ENCODE peak calls at places on chromosomes 1 and 21, in five cellular contexts. M is activated T-helper 2 cell treated with anti-CD3 and anti-CD28 coated beads, Interferon-gamma antibody, Interleukin-2, Interleukin-4, amounts not matched to agents 10 μg/mL and 5 μg/mL and 100 μg/mL, durations not matched to agents 14 hours and 24 hours and 36 hours; Z is OCI-M1; P is hypothalamus; A is HTR-8/SVneo. N is an unnamed sample.

GRCh38 chr1:6252374-6252710 is 8.4 kb downstream of the HES3 start:
- DNase-seq in Z (no peak), A (no peak), P (no peak), M (no peak), N (no peak)

GRCh38 chr1:32997381-32997891 is 32.8 kb upstream of the RNF19B start:
- DNase-seq in Z (no peak), P (no peak), A (no peak), M (no peak), N (no peak)

GRCh38 chr1:226202246-226202645 is 15.7 kb upstream of the ACBD3 start:
- DNase-seq in M (no peak), A (no peak), P (no peak), Z (no peak), N (no peak)

GRCh38 chr21:42559326-42559725 is 45.7 kb downstream of the SLC37A1 start:
- DNase-seq in A (no peak), P (no peak), M (no peak), Z (no peak), N (no peak)

GRCh38 chr1:10399487-10399917 is 638 bp downstream of the PGD start:
- DNase-seq in A (no peak), M (no peak), Z (no peak), P (no peak), N (peak; percentile 15)

GRCh38 chr21:35909456-35910178 is 150.7 kb downstream of the SETD4 start:
- DNase-seq in A (no peak), M (no peak), P (no peak), Z (no peak), N (no peak)

GRCh38 chr1:85440584-85440983 is 24.4 kb downstream of the DDAH1 start:
- DNase-seq in A (no peak), Z (no peak), P (no peak), M (no peak), N (no peak)

GRCh38 chr1:205656236-205656635 is 24.1 kb downstream of the SLC45A3 start:
- DNase-seq in Z (no peak), A (no peak), P (no peak), M (no peak), N (no peak)

GRCh38 chr1:23471473-23472075 is 12.4 kb downstream of the ASAP3 start:
- DNase-seq in M (no peak), Z (no peak), A (no peak), P (no peak), N (no peak)

GRCh38 chr1:40078512-40079333 is 18.3 kb downstream of the PPT1 start:
- DNase-seq in Z (peak; percentile 82), M (peak; percentile 29), A (peak; percentile 55), P (peak; percentile 1), N (peak; percentile 17)

GRCh38 chr1:90443340-90443739 is 273.8 kb downstream of the BARHL2 start:
- DNase-seq in Z (no peak), P (no peak), A (no peak), M (no peak), N (no peak)

GRCh38 chr1:247212914-247213617 is 41.2 kb upstream of the ZNF124 start:
- DNase-seq in A (no peak), P (no peak), M (no peak), Z (peak; percentile 54), N (no peak)

GRCh38 chr21:41932576-41933258 is 21.1 kb downstream of the C2CD2 start:
- DNase-seq in Z (peak; percentile 98), M (no peak), P (no peak), A (peak; percentile 40), N (no peak)

GRCh38 chr1:223763881-223764280 is 51.5 kb downstream of the CAPN2 start:
- DNase-seq in A (no peak), P (no peak), M (no peak), Z (no peak), N (no peak)

GRCh38 chr1:209483691-209484090 is 99.8 kb upstream of the CAMK1G start:
- DNase-seq in P (no peak), A (no peak), Z (no peak), M (no peak), N (no peak)

GRCh38 chr1:4549933-4550332 is 104.5 kb upstream of the AJAP1 start:
- DNase-seq in M (no peak), Z (peak; percentile 9), A (no peak), P (no peak), N (no peak)

GRCh38 chr1:85047472-85048295 is 616 bp downstream of the MCOLN3 start:
- DNase-seq in P (no peak), Z (no peak), M (no peak), A (peak; percentile 18), N (no peak)

GRCh38 chr21:24045775-24046215 is 1561.5 kb downstream of the MRPL39 start:
- DNase-seq in Z (peak; percentile 72), M (no peak), P (peak; percentile 84), A (peak; percentile 67), N (no peak)

GRCh38 chr1:233598891-233599541 is 14.9 kb upstream of the KCNK1 start:
- DNase-seq in M (peak; percentile 41), Z (peak; percentile 63), A (no peak), P (no peak), N (peak; percentile 75)

GRCh38 chr1:156394082-156394481 is 25.1 kb downstream of the RHBG start:
- DNase-seq in Z (no peak), A (no peak), M (no peak), P (no peak), N (no peak)

N was measured in T-helper 2 cell treated with Interferon-gamma antibody and Interleukin-4, amounts not matched to agents 5 μg/mL and 100 μg/mL, for 36 hours.